ENCODE peak calls at places on chromosomes 5 and 9, in five cellular contexts. K is HCT116; U is naive thymus-derived CD4-positive, alpha-beta T cell; A is GM23248; D is psoas muscle. O is an unnamed sample.

GRCh38 chr5:95471922-95472321 is 80.8 kb downstream of the FAM81B start:
- DNase-seq in K (no peak), U (no peak), A (peak; percentile 74), D (no peak), O (no peak)

GRCh38 chr5:91281409-91281808 is 101.7 kb downstream of the ARRDC3 start:
- DNase-seq in K (peak; percentile 34), U (peak; percentile 2), A (peak; percentile 93), D (no peak), O (no peak)

GRCh38 chr5:172417983-172418630 is 36.2 kb downstream of the SH3PXD2B start:
- DNase-seq in K (no peak), U (no peak), A (peak; percentile 99), D (peak; percentile 90), O (peak; percentile 82)

GRCh38 chr5:6584101-6584645 is 48.7 kb downstream of the NSUN2 start:
- DNase-seq in K (no peak), U (no peak), A (no peak), D (no peak), O (no peak)

GRCh38 chr5:74205745-74206570 is 434.6 kb downstream of the ENC1 start:
- DNase-seq in K (no peak), U (no peak), A (peak; percentile 31), D (no peak), O (no peak)

GRCh38 chr9:75891277-75892167 is 1.0 kb downstream of the PCSK5 start:
- DNase-seq in K (peak; percentile 12), U (peak; percentile 49), A (peak; percentile 51), D (peak; percentile 39), O (no peak)

GRCh38 chr5:7244977-7245376 is 151.0 kb upstream of the ADCY2 start:
- DNase-seq in K (no peak), U (no peak), A (no peak), D (no peak), O (no peak)

GRCh38 chr5:129460951-129461815 is 1.1 kb downstream of the ADAMTS19 start:
- DNase-seq in K (no peak), U (no peak), A (peak; percentile 6), D (peak; percentile 16), O (no peak)

GRCh38 chr5:67773439-67773988 is 442.0 kb upstream of the PIK3R1 start:
- DNase-seq in K (peak; percentile 50), U (no peak), A (peak; percentile 72), D (no peak), O (no peak)

GRCh38 chr5:80245986-80246781 is 9.7 kb downstream of the SERINC5 start:
- DNase-seq in K (no peak), U (no peak), A (peak; percentile 53), D (no peak), O (no peak)

GRCh38 chr9:89750117-89750551 is 145.3 kb downstream of the GADD45G start:
- DNase-seq in K (no peak), U (no peak), A (no peak), D (no peak), O (no peak)

GRCh38 chr5:119274767-119275130 is 81.1 kb upstream of the TNFAIP8 start:
- DNase-seq in K (peak; percentile 18), U (no peak), A (peak; percentile 75), D (no peak), O (no peak)

GRCh38 chr5:41863871-41864486 is 6.2 kb downstream of the OXCT1 start:
- DNase-seq in K (no peak), U (no peak), A (peak; percentile 50), D (no peak), O (no peak)

GRCh38 chr5:60823574-60823973 is 20.5 kb downstream of the ELOVL7 start:
- DNase-seq in K (no peak), U (no peak), A (no peak), D (no peak), O (no peak)

GRCh38 chr5:19018822-19019221 is 969.2 kb downstream of the CDH18 start:
- DNase-seq in K (no peak), U (no peak), A (no peak), D (no peak), O (no peak)

GRCh38 chr5:173829826-173830225 is 58.3 kb upstream of the CPEB4 start:
- DNase-seq in K (no peak), U (no peak), A (peak; percentile 76), D (no peak), O (no peak)

GRCh38 chr9:14043491-14043890 is 270.4 kb downstream of the NFIB start:
- DNase-seq in K (no peak), U (no peak), A (no peak), D (no peak), O (no peak)

GRCh38 chr5:144335561-144335960 is 164.9 kb downstream of the KCTD16 start:
- DNase-seq in K (no peak), U (no peak), A (no peak), D (no peak), O (no peak)

GRCh38 chr5:158812381-158812780 is 287.3 kb downstream of the EBF1 start:
- DNase-seq in K (no peak), U (peak; percentile 72), A (no peak), D (peak; percentile 22), O (no peak)

GRCh38 chr5:120146787-120147186 is 317.3 kb upstream of the PRR16 start:
- DNase-seq in K (no peak), U (no peak), A (peak; percentile 44), D (no peak), O (no peak)

GRCh38 chr9:4774209-4774608 is 18.5 kb upstream of the RCL1 start:
- DNase-seq in K (no peak), U (no peak), A (peak; percentile 71), D (no peak), O (no peak)

GRCh38 chr9:99241106-99241505 is 19.0 kb downstream of the SEC61B start:
- DNase-seq in K (no peak), U (no peak), A (no peak), D (no peak), O (no peak)

GRCh38 chr9:133594310-133594709 is 14.9 kb downstream of the FAM163B start:
- DNase-seq in K (no peak), U (no peak), A (no peak), D (no peak), O (no peak)

GRCh38 chr9:129320575-129321311 is 142.7 kb upstream of the IER5L start:
- DNase-seq in K (no peak), U (peak; percentile 67), A (peak; percentile 90), D (peak; percentile 58), O (no peak)

GRCh38 chr9:92968081-92968480 is 20.8 kb downstream of the FGD3 start:
- DNase-seq in K (no peak), U (no peak), A (no peak), D (no peak), O (no peak)

GRCh38 chr9:82273121-82273520 is 284.5 kb downstream of the SPATA31D1 start:
- DNase-seq in K (no peak), U (no peak), A (peak; percentile 66), D (no peak), O (no peak)

GRCh38 chr5:163163858-163164257 is 273.5 kb upstream of the CCNG1 start:
- DNase-seq in K (no peak), U (no peak), A (no peak), D (no peak), O (no peak)

GRCh38 chr9:134295101-134295745 is 31.0 kb upstream of the RXRA start:
- DNase-seq in K (no peak), U (no peak), A (no peak), D (peak; percentile 11), O (no peak)

GRCh38 chr9:91164724-91165520 is 196.8 kb downstream of the AUH start:
- DNase-seq in K (peak; percentile 81), U (no peak), A (peak; percentile 97), D (peak; percentile 75), O (peak; percentile 23)

GRCh38 chr9:113372059-113372458 is 4.7 kb downstream of the HDHD3 start:
- DNase-seq in K (no peak), U (no peak), A (no peak), D (no peak), O (no peak)

GRCh38 chr9:113370806-113371325 is 5.9 kb downstream of the HDHD3 start:
- DNase-seq in K (no peak), U (no peak), A (no peak), D (no peak), O (no peak)

GRCh38 chr9:113368960-113369582 is 7.7 kb downstream of the HDHD3 start:
- DNase-seq in K (no peak), U (no peak), A (no peak), D (no peak), O (no peak)

GRCh38 chr9:113369583-113370140 is 7.1 kb downstream of the HDHD3 start:
- DNase-seq in K (no peak), U (no peak), A (no peak), D (no peak), O (no peak)

DNA sequence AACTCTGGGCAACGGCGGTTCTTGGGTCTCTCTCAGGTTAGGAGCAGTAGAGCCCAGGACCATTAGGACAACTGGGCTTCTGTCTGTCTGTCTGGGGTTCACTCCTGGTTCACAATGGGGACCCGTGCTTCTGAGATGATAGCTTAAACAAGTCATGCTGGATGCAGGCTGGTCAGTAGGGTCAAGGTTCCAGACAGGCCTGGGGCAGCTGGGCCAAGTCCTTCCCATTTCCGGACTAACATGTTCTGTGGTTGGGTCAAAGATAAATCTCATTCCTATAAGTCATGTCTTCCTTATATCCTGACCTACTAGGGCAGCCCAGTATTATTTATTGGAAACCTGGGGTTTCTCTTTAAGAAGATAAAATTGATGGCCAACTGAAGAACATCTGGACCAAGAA is 8.4 kb downstream of the HDHD3 start:
- DNase-seq in K (no peak), U (no peak), A (no peak), D (no peak), O (no peak)
- H3K4me1 ChIP-seq in K (peaks cover 7% of the 10 kb centered on the region), U (no peaks in the 10 kb centered on the region), A (no peaks in the 10 kb centered on the region), D (no peaks in the 10 kb centered on the region), O (peaks cover 11% of the 10 kb centered on the region)

GRCh38 chr5:2914991-2915484 is 163.6 kb upstream of the IRX2 start:
- DNase-seq in K (no peak), U (no peak), A (no peak), D (no peak), O (no peak)
- H3K27ac ChIP-seq in K (no peak overlapping the region), U (no peak overlapping the region), A (no peak overlapping the region), D (no peak overlapping the region), O (no peak overlapping the region)

DNA sequence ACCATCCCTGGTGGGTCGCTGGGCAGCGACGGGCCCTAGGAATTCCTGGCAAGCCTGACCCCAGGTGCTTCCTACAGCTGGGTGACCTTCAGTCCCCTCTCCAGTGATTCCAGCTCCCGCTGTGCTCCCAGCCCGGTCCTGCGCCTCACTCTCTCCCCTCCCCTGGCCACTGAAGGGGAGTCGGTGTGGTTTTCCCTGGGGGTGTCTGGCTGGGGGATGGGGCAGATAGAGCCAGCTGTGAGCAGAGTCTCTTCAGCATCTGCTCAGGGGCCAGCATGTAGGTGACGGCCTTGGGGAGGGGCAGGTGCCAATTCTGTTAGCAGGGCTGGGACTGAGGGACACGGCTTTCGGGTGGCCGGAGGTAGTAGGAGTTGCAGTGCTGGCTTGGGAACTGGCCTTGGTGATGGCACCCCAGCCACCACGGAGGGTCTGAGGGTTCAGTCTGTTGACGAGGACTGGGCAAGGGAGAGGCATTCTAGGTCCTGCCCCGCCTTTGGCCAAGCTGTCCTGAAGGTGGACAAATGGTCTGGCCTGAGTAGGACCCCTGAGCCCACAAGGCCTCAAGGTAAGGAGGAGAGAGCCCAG is 3.2 kb downstream of the GPSM1 start:
- DNase-seq in K (no peak), U (no peak), A (no peak), D (no peak), O (no peak)
- H3K4me1 ChIP-seq in K (peaks cover 8% of the 10 kb centered on the region), U (peaks cover 5% of the 10 kb centered on the region), A (peaks cover 18% of the 10 kb centered on the region), D (peaks cover 5% of the 10 kb centered on the region), O (peaks cover 24% of the 10 kb centered on the region)

DNA sequence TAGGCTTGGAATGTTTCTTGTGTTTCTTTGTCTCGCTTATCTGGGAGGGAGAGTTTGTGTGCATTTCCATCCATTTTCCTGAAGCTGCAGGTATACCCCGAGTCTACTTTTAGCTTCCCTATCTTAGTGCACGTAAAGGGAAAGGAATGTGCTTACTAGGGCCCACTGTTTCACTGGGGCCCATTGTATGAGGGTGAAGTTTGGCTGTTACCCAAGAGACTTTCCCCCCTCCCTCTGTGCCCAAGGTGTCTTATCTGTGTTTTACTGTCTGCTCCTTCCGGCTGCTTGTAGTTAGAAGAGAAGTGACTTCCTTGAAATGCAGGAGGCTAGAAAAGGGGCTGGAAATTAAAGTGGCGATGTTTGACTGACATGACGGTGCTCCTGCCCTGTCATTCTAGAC is 12.1 kb upstream of the BTNL3 start:
- DNase-seq in K (no peak), U (no peak), A (no peak), D (no peak), O (no peak)
- H3K27ac ChIP-seq in K (no peak overlapping the region), U (no peak overlapping the region), A (no peak overlapping the region), D (no peak overlapping the region), O (no peak overlapping the region)

O was measured in thoracic aorta.